ENCODE peak calls at places on chromosomes 13 and 19, in ten cellular contexts. Z, C, J, D, O, W, V, Q, R and F are unnamed samples.

GRCh38 chr13:48853381-48854102 is 122.2 kb upstream of the FNDC3A start:
- DNase-seq in Z (no peak), C (no peak), J (peak; percentile 24), D (peak; percentile 86), O (no peak), W (no peak), V (peak; percentile 49), Q (peak; percentile 10), R (no peak), F (peak; percentile 61)

GRCh38 chr13:19864018-19864338 is 529 bp upstream of the ZMYM5 start:
- DNase-seq in Z (no peak), C (no peak), J (peak; percentile 83), D (peak; percentile 80), O (peak; percentile 75), W (no peak), V (peak; percentile 95), Q (peak; percentile 71), R (peak; percentile 54), F (peak; percentile 77)

GRCh38 chr19:13155472-13156284 is 5.5 kb downstream of the IER2 start:
- DNase-seq in Z (peak; percentile 96), C (no peak), J (peak; percentile 79), D (peak; percentile 85), O (peak; percentile 79), W (no peak), V (peak; percentile 97), Q (peak; percentile 70), R (peak; percentile 93), F (peak; percentile 80)

GRCh38 chr13:87674143-87674772 is 3.1 kb downstream of the SLITRK5 start:
- DNase-seq in Z (peak; percentile 57), C (no peak), J (no peak), D (no peak), O (no peak), W (no peak), V (peak; percentile 71), Q (no peak), R (peak; percentile 48), F (no peak)

GRCh38 chr13:51244637-51245405 is 22.6 kb downstream of the FAM124A start:
- DNase-seq in Z (no peak), C (no peak), J (no peak), D (no peak), O (peak; percentile 11), W (no peak), V (no peak), Q (no peak), R (peak; percentile 71), F (no peak)

GRCh38 chr13:92719868-92720267 is 506.7 kb upstream of the GPC6 start:
- DNase-seq in Z (peak; percentile 43), C (no peak), J (no peak), D (no peak), O (no peak), W (no peak), V (no peak), Q (no peak), R (peak; percentile 77), F (no peak)

GRCh38 chr19:33204136-33204973 is 10.2 kb downstream of the LRP3 start:
- DNase-seq in Z (no peak), C (no peak), J (no peak), D (no peak), O (no peak), W (no peak), V (peak; percentile 85), Q (no peak), R (no peak), F (no peak)

GRCh38 chr13:36370108-36370429 is 23.9 kb upstream of the SPART start:
- DNase-seq in Z (no peak), C (no peak), J (peak; percentile 54), D (no peak), O (no peak), W (no peak), V (no peak), Q (peak; percentile 42), R (no peak), F (no peak)

GRCh38 chr13:99417821-99418662 is 83.2 kb upstream of the TM9SF2 start:
- DNase-seq in Z (no peak), C (no peak), J (peak; percentile 23), D (no peak), O (no peak), W (no peak), V (peak; percentile 62), Q (peak; percentile 10), R (no peak), F (no peak)

DNA sequence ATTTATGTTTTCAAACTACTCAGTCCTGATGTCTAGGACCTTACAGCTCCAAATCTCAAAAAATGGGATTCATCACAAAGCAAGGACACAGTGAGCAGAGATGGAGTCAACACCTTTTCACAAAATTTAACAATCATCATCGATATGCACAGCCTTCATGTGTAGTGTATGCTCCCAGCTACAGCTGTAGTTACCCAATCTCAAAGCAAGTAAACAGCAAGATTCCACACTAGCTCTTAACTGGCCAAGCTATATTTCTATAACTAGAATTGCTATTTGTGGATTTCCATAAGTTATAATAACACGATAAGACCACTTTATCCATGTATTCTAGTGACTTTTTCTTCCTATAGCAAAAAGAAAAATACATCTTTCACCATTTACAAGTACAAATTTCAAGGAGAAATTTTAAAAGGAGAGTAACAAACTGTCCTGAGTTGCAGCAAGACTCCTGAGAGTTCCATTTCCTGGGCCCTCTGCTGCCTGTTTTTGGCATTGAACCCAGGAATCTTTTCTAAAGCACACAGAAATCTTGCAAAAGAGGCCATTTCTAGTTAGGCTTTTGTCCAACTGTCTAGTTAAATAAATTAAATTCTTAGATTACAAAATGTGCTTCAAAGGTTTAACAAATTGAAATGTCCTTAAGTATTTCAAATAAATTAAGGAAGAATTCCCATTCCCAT is 460.6 kb downstream of the FGF14 start:
- DNase-seq in Z (no peak), C (no peak), J (peak; percentile 2), D (peak; percentile 22), O (no peak), W (no peak), V (no peak), Q (no peak), R (peak; percentile 57), F (peak; percentile 33)
- TF ChIP-seq CTCF in Z (peak; percentile 28), C (peak; percentile 29), J (peak; percentile 35), D (peak; percentile 37), O (no peak), W (peak; percentile 26), V (peak; percentile 18), Q (peak; percentile 21), R (peak; percentile 62), F (peak; percentile 41)

DNA sequence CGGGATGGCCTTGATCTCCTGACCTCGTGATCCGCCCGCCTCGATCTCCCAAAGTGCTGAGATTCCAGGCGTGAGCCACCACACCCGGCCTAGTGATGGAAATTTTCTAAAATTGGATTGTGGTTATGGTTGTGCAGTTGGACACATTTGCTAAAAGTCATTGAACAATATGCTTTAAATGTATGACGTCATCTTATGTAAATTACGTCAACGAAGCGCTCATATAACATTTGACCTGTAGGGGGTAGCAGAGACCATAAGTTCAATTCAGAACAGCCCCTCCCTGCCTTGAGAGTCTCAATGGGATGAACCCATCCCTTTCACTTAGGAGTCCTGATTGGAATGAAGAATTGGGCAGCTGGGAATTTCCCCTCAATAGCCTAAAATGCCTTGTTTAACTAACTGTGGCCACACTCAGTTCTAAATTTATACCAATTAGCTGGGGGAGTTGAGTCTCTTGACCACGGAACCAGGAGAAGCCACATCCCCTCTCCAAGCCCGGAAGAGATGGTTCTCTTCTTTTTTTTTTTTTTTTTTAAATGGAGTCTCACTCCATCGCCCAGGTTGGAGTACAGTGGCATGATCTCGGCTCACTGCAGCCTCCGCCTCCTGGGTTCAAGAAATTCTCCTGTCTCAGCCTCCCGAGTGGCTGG is 15.2 kb upstream of the TLE6 start:
- DNase-seq in Z (peak; percentile 95), C (peak; percentile 66), J (peak; percentile 53), D (peak; percentile 92), O (peak; percentile 57), W (no peak), V (peak; percentile 93), Q (peak; percentile 39), R (peak; percentile 96), F (peak; percentile 87)
- H3K4me3 ChIP-seq in Z (no peak overlapping the region), C (no peak overlapping the region), J (no peak overlapping the region), D (no peak overlapping the region), O (no peak overlapping the region), W (no peak overlapping the region), V (no peak overlapping the region), Q (no peak overlapping the region), R (no peak overlapping the region), F (no peak overlapping the region)

DNA sequence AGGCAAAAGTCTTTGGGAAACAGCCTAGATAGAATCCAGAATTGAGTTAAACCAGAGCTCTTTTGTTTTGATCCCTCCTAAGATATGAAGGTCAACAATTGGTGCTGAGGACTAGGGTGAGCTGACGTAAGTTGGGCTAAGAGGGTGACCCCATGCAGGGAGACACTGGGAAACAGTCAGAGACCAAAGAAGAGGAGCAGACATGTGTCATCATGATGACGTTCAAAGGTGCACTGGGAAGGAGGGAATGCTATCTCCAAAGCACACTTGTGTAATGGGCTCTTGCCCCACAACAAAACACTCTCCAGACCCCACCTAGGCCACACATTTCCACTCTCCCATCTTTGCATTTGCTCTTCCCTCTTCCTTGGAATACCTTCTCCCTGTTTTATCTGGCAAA is 481.4 kb downstream of the COG6 start:
- DNase-seq in Z (no peak), C (no peak), J (no peak), D (no peak), O (no peak), W (no peak), V (no peak), Q (no peak), R (no peak), F (no peak)
- TF ChIP-seq CTCF in Z (no peak), C (no peak), J (no peak), D (no peak), O (no peak), W (no peak), V (no peak), Q (no peak), R (no peak), F (no peak)

GRCh38 chr19:55325172-55325571 is at the start of gene TMEM150B:
- DNase-seq in Z (no peak), C (no peak), J (no peak), D (no peak), O (no peak), W (no peak), V (peak; percentile 56), Q (no peak), R (no peak), F (no peak)
- H3K4me3 ChIP-seq in Z (no peak within 1 kb of the TSS), C (no peak within 1 kb of the TSS), J (no peak within 1 kb of the TSS), D (no peak within 1 kb of the TSS), O (no peak within 1 kb of the TSS), W (no peak within 1 kb of the TSS), V (no peak within 1 kb of the TSS), Q (no peak within 1 kb of the TSS), R (no peak within 1 kb of the TSS), F (no peak within 1 kb of the TSS)

DNA sequence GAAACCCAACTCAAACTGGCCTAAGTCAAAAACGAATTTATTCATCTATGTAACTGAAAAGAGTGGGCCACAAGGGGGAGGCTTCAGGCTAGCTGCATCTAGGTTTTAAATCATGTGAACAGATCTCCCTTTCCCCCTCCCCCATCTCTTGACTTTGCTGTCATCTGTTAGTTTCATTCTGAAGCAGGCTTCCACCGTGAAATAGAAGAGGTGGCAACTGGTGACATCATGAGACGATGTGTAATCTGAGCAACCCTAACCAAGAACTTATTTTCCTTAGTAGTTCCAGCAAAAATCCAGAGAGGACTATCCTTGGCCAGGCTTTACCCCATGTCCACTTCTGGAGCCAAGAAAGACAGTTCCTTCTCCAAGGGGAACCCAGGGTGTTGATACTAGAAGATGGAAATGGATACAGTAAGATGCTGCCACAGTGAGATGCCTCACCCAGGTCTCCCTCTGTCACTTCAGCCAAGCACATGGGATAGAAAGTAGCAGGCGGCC is 9.4 kb downstream of the SAMD4B start:
- DNase-seq in Z (no peak), C (no peak), J (no peak), D (no peak), O (no peak), W (no peak), V (peak; percentile 88), Q (no peak), R (no peak), F (peak; percentile 73)
- TF ChIP-seq CTCF in Z (no peak), C (no peak), J (peak; percentile 24), D (no peak), O (no peak), W (no peak), V (peak; percentile 21), Q (no peak), R (no peak), F (peak; percentile 25)